ENCODE peak calls at places on chromosomes 7 and 10, in five cellular contexts. J is COR-L47; B is activated CD8-positive, alpha-beta memory T cell treated with anti-CD3 and anti-CD28 coated beads for 48 hours; N is MCF 10A; L is activated CD4-positive, alpha-beta T cell treated with anti-CD3 and anti-CD28 coated beads for 48 hours. T is an unnamed sample.

GRCh38 chr7:91034459-91035368 is 229.5 kb upstream of the FZD1 start:
- DNase-seq in J (peak; percentile 84), B (no peak), N (peak; percentile 57), L (peak; percentile 41), T (peak; percentile 43)

GRCh38 chr10:8275911-8276310 is 221.4 kb downstream of the GATA3 start:
- DNase-seq in J (no peak), B (no peak), N (no peak), L (no peak), T (no peak)

GRCh38 chr7:157615101-157615817 is 278.5 kb downstream of the DNAJB6 start:
- DNase-seq in J (no peak), B (no peak), N (no peak), L (no peak), T (no peak)

GRCh38 chr7:133947458-133948044 is 179.6 kb upstream of the LRGUK start:
- DNase-seq in J (no peak), B (no peak), N (no peak), L (no peak), T (no peak)

GRCh38 chr7:149707448-149707886 is 65.9 kb downstream of the ZNF467 start:
- DNase-seq in J (no peak), B (no peak), N (no peak), L (no peak), T (no peak)

GRCh38 chr7:101553018-101553770 is 75.9 kb downstream of the MYL10 start:
- DNase-seq in J (no peak), B (no peak), N (no peak), L (no peak), T (no peak)

GRCh38 chr10:66234872-66235271 is 691.0 kb upstream of the LRRTM3 start:
- DNase-seq in J (no peak), B (no peak), N (peak; percentile 1), L (no peak), T (no peak)

GRCh38 chr7:14385074-14385473 is 395.6 kb upstream of the ETV1 start:
- DNase-seq in J (no peak), B (no peak), N (no peak), L (no peak), T (no peak)

GRCh38 chr10:13715091-13715490 is 128.3 kb downstream of the PRPF18 start:
- DNase-seq in J (no peak), B (no peak), N (no peak), L (no peak), T (no peak)

GRCh38 chr10:6200588-6201510 is 1.9 kb upstream of the PFKFB3 start:
- DNase-seq in J (no peak), B (peak; percentile 30), N (no peak), L (peak; percentile 56), T (no peak)

GRCh38 chr7:74606909-74607255 is 50.6 kb upstream of the GTF2I start:
- DNase-seq in J (no peak), B (no peak), N (no peak), L (no peak), T (no peak)

GRCh38 chr7:124152859-124153692 is 120.2 kb upstream of the TMEM229A start:
- DNase-seq in J (peak; percentile 4), B (no peak), N (peak; percentile 62), L (no peak), T (peak; percentile 64)

GRCh38 chr10:44947356-44948152 is 12.0 kb upstream of the RASSF4 start:
- DNase-seq in J (no peak), B (no peak), N (no peak), L (no peak), T (no peak)

GRCh38 chr10:80260295-80261243 is 28.9 kb downstream of the MAT1A start:
- DNase-seq in J (no peak), B (no peak), N (peak; percentile 55), L (peak; percentile 42), T (no peak)

GRCh38 chr7:47008461-47008860 is 573.5 kb downstream of the TNS3 start:
- DNase-seq in J (no peak), B (no peak), N (no peak), L (no peak), T (no peak)

GRCh38 chr7:132234751-132235150 is 341.5 kb downstream of the PLXNA4 start:
- DNase-seq in J (no peak), B (no peak), N (no peak), L (no peak), T (no peak)

GRCh38 chr7:131753620-131754222 is 197.3 kb upstream of the PODXL start:
- DNase-seq in J (no peak), B (no peak), N (peak; percentile 26), L (peak; percentile 7), T (peak; percentile 41)

GRCh38 chr10:67657775-67658174 is 38.2 kb downstream of the CTNNA3 start:
- DNase-seq in J (no peak), B (no peak), N (no peak), L (no peak), T (no peak)

T was measured in RKO.